ENCODE peak calls at places on chromosomes 4 and X, in nine cellular contexts. E is NCI-H1105; G is naive thymus-derived CD4-positive, alpha-beta T cell; W is HEK293T; M is sciatic nerve; L is SJSA1; X is OCI-M1; Y is neural progenitor cell; U is AG04449. J is an unnamed sample.

GRCh38 chrX:133640161-133641015 is 225.1 kb upstream of the GPC4 start:
- DNase-seq in X (no peak), W (no peak), Y (peak; percentile 22), L (peak; percentile 43), M (no peak), G (no peak), E (no peak), U (no peak), J (no peak)

GRCh38 chr4:65190780-65191179 is 479.5 kb downstream of the EPHA5 start:
- DNase-seq in X (no peak), Y (no peak), M (no peak), E (no peak), G (no peak), U (no peak), L (no peak), W (no peak), J (no peak)

GRCh38 chr4:123896446-123897071 is 500.0 kb downstream of the SPRY1 start:
- DNase-seq in M (no peak), W (no peak), E (no peak), L (no peak), Y (no peak), U (no peak), G (no peak), X (no peak), J (no peak)

GRCh38 chrX:136395271-136395670 is 92.5 kb upstream of the BRS3 start:
- DNase-seq in U (no peak), X (no peak), L (no peak), W (no peak), Y (no peak), G (no peak), E (no peak), M (no peak), J (no peak)

GRCh38 chr4:120902925-120903324 is 19.6 kb downstream of the PRDM5 start:
- DNase-seq in U (no peak), G (no peak), M (no peak), X (no peak), L (no peak), W (no peak), Y (no peak), E (no peak), J (no peak)

GRCh38 chrX:39973810-39974209 is 123.9 kb downstream of the BCOR start:
- DNase-seq in L (no peak), M (no peak), G (no peak), W (no peak), Y (no peak), X (no peak), E (no peak), U (no peak), J (no peak)

GRCh38 chrX:15465896-15466651 is 27.1 kb downstream of the PIR start:
- DNase-seq in U (no peak), E (no peak), X (no peak), M (no peak), Y (peak; percentile 39), L (no peak), G (no peak), W (no peak), J (no peak)

GRCh38 chrX:38929966-38930421 is 128.7 kb downstream of the MID1IP1 start:
- DNase-seq in Y (no peak), M (no peak), E (no peak), G (no peak), U (peak; percentile 21), L (peak; percentile 6), X (peak; percentile 1), W (no peak), J (no peak)

GRCh38 chr4:67327245-67327860 is 217.9 kb downstream of the CENPC start:
- DNase-seq in E (peak; percentile 28), L (peak; percentile 33), M (peak; percentile 71), Y (peak; percentile 82), G (peak; percentile 60), U (no peak), W (peak; percentile 75), X (peak; percentile 89), J (peak; percentile 14)

GRCh38 chr4:45550766-45551366 is 573.0 kb downstream of the GABRG1 start:
- DNase-seq in Y (no peak), E (no peak), U (no peak), X (peak; percentile 36), M (no peak), L (no peak), W (no peak), G (no peak), J (no peak)

GRCh38 chrX:145532176-145532780 is 285.0 kb downstream of the SPANXN1 start:
- DNase-seq in L (no peak), E (no peak), G (no peak), M (no peak), U (no peak), Y (no peak), W (no peak), X (no peak), J (no peak)

GRCh38 chrX:39814391-39814790 is 283.4 kb downstream of the BCOR start:
- DNase-seq in Y (no peak), U (no peak), G (peak; percentile 46), M (no peak), E (no peak), X (peak; percentile 59), W (peak; percentile 22), L (peak; percentile 19), J (peak; percentile 31)

GRCh38 chr4:107600456-107600855 is 119.6 kb downstream of the PAPSS1 start:
- DNase-seq in X (no peak), Y (no peak), G (no peak), L (peak; percentile 89), W (no peak), E (no peak), U (peak; percentile 24), M (no peak), J (no peak)

GRCh38 chr4:159549092-159549491 is 446.2 kb downstream of the RAPGEF2 start:
- DNase-seq in L (no peak), X (no peak), G (no peak), W (no peak), E (no peak), M (no peak), U (no peak), Y (no peak), J (no peak)

GRCh38 chr4:168765726-168766125 is 244.3 kb downstream of the CBR4 start:
- DNase-seq in X (no peak), U (no peak), E (no peak), G (no peak), M (no peak), Y (no peak), W (no peak), L (no peak), J (no peak)

GRCh38 chrX:22366166-22366702 is 93.5 kb downstream of the CBLL2 start:
- DNase-seq in U (no peak), G (no peak), E (no peak), W (no peak), M (no peak), Y (no peak), L (no peak), X (no peak), J (no peak)

GRCh38 chr4:22713841-22714240 is 21.1 kb downstream of the GBA3 start:
- DNase-seq in Y (no peak), E (no peak), L (no peak), W (no peak), X (no peak), M (no peak), G (no peak), U (no peak), J (no peak)

GRCh38 chr4:32909722-32910121 is 2189.6 kb downstream of the PCDH7 start:
- DNase-seq in G (no peak), U (no peak), Y (peak; percentile 36), L (no peak), M (no peak), W (no peak), X (no peak), E (no peak), J (no peak)

GRCh38 chrX:1462596-1463251 is 10.0 kb upstream of the ASMTL start:
- DNase-seq in E (no peak), Y (no peak), L (peak; percentile 61), M (peak; percentile 30), X (peak; percentile 71), W (no peak), U (peak; percentile 5), G (peak; percentile 89), J (peak; percentile 56)

GRCh38 chrX:112968351-112969133 is 127.9 kb upstream of the AMOT start:
- DNase-seq in E (no peak), M (no peak), Y (no peak), W (no peak), L (no peak), X (no peak), G (no peak), U (no peak), J (no peak)

GRCh38 chrX:11109968-11110367 is 1.2 kb upstream of the HCCS start:
- DNase-seq in U (no peak), E (no peak), G (no peak), L (no peak), W (no peak), Y (no peak), X (no peak), M (no peak), J (no peak)

GRCh38 chrX:1807301-1807731 is 192.5 kb downstream of the ASMT start:
- DNase-seq in Y (peak; percentile 84), W (peak; percentile 17), M (no peak), L (no peak), E (no peak), X (no peak), U (no peak), G (no peak), J (no peak)

GRCh38 chrX:97310373-97310772 is 426.7 kb downstream of the RPA4 start:
- DNase-seq in X (no peak), L (no peak), U (no peak), W (no peak), E (no peak), Y (peak; percentile 76), M (no peak), G (no peak), J (no peak)

GRCh38 chr4:108166441-108167315 is 2.1 kb downstream of the LEF1 start:
- DNase-seq in G (peak; percentile 76), E (peak; percentile 26), M (no peak), X (peak; percentile 74), W (peak; percentile 58), U (no peak), Y (peak; percentile 85), L (peak; percentile 69), J (peak; percentile 30)

GRCh38 chrX:9416562-9417319 is 48.1 kb upstream of the TBL1X start:
- DNase-seq in M (no peak), G (no peak), W (no peak), E (no peak), U (no peak), Y (no peak), X (no peak), L (no peak), J (no peak)

GRCh38 chrX:130896026-130896425 is 7.0 kb downstream of the ENOX2 start:
- DNase-seq in Y (no peak), W (no peak), M (no peak), E (no peak), G (no peak), U (no peak), X (peak; percentile 32), L (no peak), J (no peak)

GRCh38 chrX:12292996-12293765 is 154.9 kb downstream of the FRMPD4 start:
- DNase-seq in X (no peak), M (no peak), Y (no peak), L (peak; percentile 2), E (no peak), G (no peak), W (no peak), U (peak; percentile 40), J (no peak)

GRCh38 chrX:75303795-75304194 is 29.9 kb downstream of the UPRT start:
- DNase-seq in Y (no peak), X (no peak), E (no peak), M (no peak), U (peak; percentile 64), W (no peak), L (peak; percentile 18), G (no peak), J (no peak)

GRCh38 chr4:25533237-25533636 is 122.4 kb upstream of the SLC34A2 start:
- DNase-seq in X (no peak), M (no peak), W (no peak), Y (no peak), L (no peak), U (no peak), G (no peak), E (no peak), J (no peak)

GRCh38 chr4:153735901-153736461 is 23.8 kb downstream of the RNF175 start:
- DNase-seq in W (no peak), E (no peak), M (no peak), X (no peak), L (no peak), G (no peak), U (no peak), Y (no peak), J (no peak)

GRCh38 chr4:32172086-32172485 is 1451.9 kb downstream of the PCDH7 start:
- DNase-seq in W (no peak), L (no peak), X (no peak), G (no peak), U (no peak), Y (no peak), M (no peak), E (no peak), J (no peak)

J was measured in T-helper 9 cell.